ENCODE peak calls at places on chromosomes 16 and 17, in five cellular contexts. T, F, R, U and Y are unnamed samples.

GRCh38 chr17:20068445-20068844 is 59.3 kb downstream of the SPECC1 start:
- DNase-seq in F (no peak), U (no peak), T (no peak), R (no peak), Y (no peak)

GRCh38 chr16:48542020-48542473 is 67.9 kb downstream of the N4BP1 start:
- DNase-seq in U (peak; percentile 47), T (peak; percentile 46), R (no peak), F (peak; percentile 81), Y (no peak)

GRCh38 chr16:83137894-83138293 is 511.1 kb downstream of the CDH13 start:
- DNase-seq in T (no peak), R (no peak), U (no peak), F (no peak), Y (no peak)

GRCh38 chr16:8370374-8371015 is 219.8 kb downstream of the TMEM114 start:
- DNase-seq in U (no peak), T (no peak), R (no peak), F (no peak), Y (peak; percentile 2)

GRCh38 chr17:79657861-79658810 is 47.3 kb upstream of the RBFOX3 start:
- DNase-seq in F (peak; percentile 3), T (no peak), R (no peak), U (no peak), Y (no peak)

GRCh38 chr16:89202422-89203215 is 2.3 kb upstream of the SLC22A31 start:
- DNase-seq in R (no peak), F (no peak), T (no peak), U (no peak), Y (no peak)

GRCh38 chr17:21425321-21425720 is 49.2 kb downstream of the KCNJ12 start:
- DNase-seq in T (no peak), R (no peak), F (no peak), U (no peak), Y (no peak)

GRCh38 chr17:38852771-38853291 is 690 bp downstream of the RPL23 start:
- DNase-seq in T (no peak), U (no peak), F (no peak), R (no peak), Y (no peak)

GRCh38 chr16:30063893-30064745 is 1.4 kb upstream of the ALDOA start:
- DNase-seq in F (peak; percentile 88), U (peak; percentile 73), T (peak; percentile 81), R (no peak), Y (no peak)

GRCh38 chr16:87384162-87384999 is 805 bp upstream of the FBXO31 start:
- DNase-seq in U (no peak), F (peak; percentile 82), R (no peak), T (peak; percentile 59), Y (no peak)

GRCh38 chr16:22296225-22297113 is 740 bp upstream of the POLR3E start:
- DNase-seq in U (no peak), F (no peak), T (no peak), R (no peak), Y (no peak)

GRCh38 chr16:84294196-84295142 is at the start of gene WFDC1:
- DNase-seq in R (no peak), T (no peak), F (peak; percentile 72), U (no peak), Y (no peak)
- H3K4me3 ChIP-seq in R (peak within 1 kb of the TSS; percentile 49), T (peak within 1 kb of the TSS; percentile 51), F (peak within 1 kb of the TSS; percentile 50), U (no peak within 1 kb of the TSS), Y (peak within 1 kb of the TSS; percentile 16)

DNA sequence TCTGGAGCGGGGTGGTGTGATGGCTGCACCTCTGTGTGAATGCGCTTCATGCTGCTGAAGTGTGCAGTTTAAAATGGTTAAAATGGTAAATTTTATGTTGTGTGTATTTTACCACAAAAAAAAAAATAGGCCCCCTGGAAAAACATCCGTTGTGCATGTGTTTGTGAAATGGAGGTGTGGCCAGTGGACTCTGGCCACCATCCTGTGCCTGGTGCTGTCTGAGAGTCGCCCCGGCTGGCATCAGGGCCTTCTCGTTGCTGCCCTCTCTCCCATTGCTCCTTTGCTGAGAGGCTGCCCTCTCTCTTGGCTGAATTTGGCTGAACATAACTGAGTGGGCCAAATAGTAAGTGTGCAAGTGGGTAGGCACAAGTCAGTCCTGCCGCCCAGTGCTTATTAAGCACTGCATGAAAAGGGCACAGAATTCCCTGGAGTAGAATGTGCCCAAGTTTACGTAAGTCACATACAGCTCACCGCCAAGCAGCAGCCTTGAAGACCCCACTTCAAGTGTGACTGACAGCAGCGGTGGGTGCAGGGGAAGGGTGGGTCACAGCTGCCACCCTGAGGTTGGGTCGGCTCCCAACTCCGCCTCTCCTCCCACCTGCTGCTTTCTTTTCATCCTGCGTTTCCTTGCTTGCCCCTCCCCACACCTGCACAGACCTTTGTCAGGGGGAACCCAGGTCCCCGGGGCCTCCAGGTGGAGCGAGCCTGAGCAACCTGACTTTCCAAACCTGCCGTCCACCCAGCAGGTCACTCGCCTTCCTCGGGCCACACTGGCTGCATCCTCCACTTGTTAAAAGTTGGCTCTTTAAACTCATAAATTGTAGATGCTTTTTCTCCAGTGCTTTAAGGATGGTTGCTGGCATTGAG is 46.8 kb downstream of the FOXK2 start:
- DNase-seq in T (no peak), R (no peak), F (no peak), U (no peak), Y (no peak)
- TF ChIP-seq CTCF in T (no peak), R (no peak), F (no peak), U (no peak), Y (no peak)

GRCh38 chr16:13779676-13780075 is 140.3 kb upstream of the ERCC4 start:
- DNase-seq in T (no peak), R (no peak), F (no peak), U (no peak), Y (no peak)
- H3K4me3 ChIP-seq in T (no peak overlapping the region), R (no peak overlapping the region), F (no peak overlapping the region), U (no peak overlapping the region), Y (no peak overlapping the region)

GRCh38 chr16:63461248-63461841 is 1425.1 kb upstream of the CDH8 start:
- DNase-seq in R (peak; percentile 4), U (no peak), F (no peak), T (no peak), Y (peak; percentile 12)
- TF ChIP-seq CTCF in R (peak; percentile 18), U (peak; percentile 37), F (peak; percentile 37), T (peak; percentile 28), Y (peak; percentile 53)

GRCh38 chr16:56419740-56420548 is 5.4 kb downstream of the AMFR start:
- DNase-seq in F (no peak), T (no peak), U (no peak), R (no peak), Y (no peak)
- H3K4me3 ChIP-seq in F (no peak overlapping the region), T (no peak overlapping the region), U (no peak overlapping the region), R (no peak overlapping the region), Y (no peak overlapping the region)

GRCh38 chr17:66309793-66310192 is 7.4 kb downstream of the PRKCA start:
- DNase-seq in R (no peak), T (no peak), F (no peak), U (no peak), Y (no peak)

GRCh38 chr17:66308856-66309255 is 6.4 kb downstream of the PRKCA start:
- DNase-seq in T (no peak), F (no peak), U (no peak), R (no peak), Y (no peak)

GRCh38 chr17:66312912-66313311 is 10.5 kb downstream of the PRKCA start:
- DNase-seq in T (no peak), R (no peak), U (no peak), F (no peak), Y (no peak)

GRCh38 chr17:66313325-66313724 is 10.9 kb downstream of the PRKCA start:
- DNase-seq in F (no peak), R (no peak), U (no peak), T (no peak), Y (no peak)

DNA sequence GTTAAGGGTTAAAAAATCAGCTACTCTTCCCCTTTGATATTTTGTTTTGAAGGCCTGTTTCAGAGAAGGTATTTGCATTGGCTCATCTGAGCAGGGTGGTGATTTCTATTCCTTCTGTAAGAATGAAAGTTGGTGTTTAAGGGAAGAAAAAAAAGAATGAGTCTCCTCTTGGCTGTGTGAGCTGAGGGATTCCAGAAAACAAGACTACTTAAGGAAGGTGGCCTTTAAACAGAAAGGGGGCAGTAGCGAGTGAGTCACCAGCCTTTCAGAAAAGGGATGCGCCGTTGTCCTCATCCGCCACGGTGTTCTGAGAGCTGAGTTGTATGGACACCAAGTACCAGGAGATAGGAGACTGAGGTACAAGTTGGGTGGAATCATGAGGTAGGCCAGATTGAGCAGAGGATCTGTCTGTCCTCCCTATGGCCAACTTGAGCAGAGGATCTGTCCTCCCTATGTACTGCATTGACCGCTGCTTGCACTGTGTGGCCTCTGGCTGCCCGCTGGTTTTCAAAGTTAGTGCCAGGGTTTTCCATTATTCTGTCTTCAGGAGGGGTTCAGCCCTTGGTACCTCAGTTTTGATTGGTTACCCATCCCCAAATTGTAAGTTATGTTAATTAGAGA is 8.2 kb downstream of the PRKCA start:
- DNase-seq in T (no peak), F (no peak), U (no peak), R (no peak), Y (no peak)
- TF ChIP-seq CTCF in T (no peak), F (no peak), U (no peak), R (no peak), Y (peak; percentile 9)

GRCh38 chr17:62790554-62790953 is 17.6 kb downstream of the MARCHF10 start:
- DNase-seq in U (no peak), T (no peak), R (no peak), F (no peak), Y (no peak)
- H3K4me3 ChIP-seq in U (no peak overlapping the region), T (no peak overlapping the region), R (peak overlapping the region; percentile 12), F (no peak overlapping the region), Y (no peak overlapping the region)